ENCODE peak calls at places on chromosomes 3 and 15, in six cellular contexts. I is A549, G is body of pancreas, K is right lobe of liver, A is HepG2, H is upper lobe of left lung. B is an unnamed sample. For H3K4me1, the result is how much of the 10 kb centered on the place peaks cover.

GRCh38 chr3:74500257-74500656 is 114.2 kb downstream of the CNTN3 start:
- ATAC-seq in H (no peak), G (no peak), A (no peak), I (no peak), K (no peak), B (no peak)

GRCh38 chr3:52310861-52311566 is 5.1 kb upstream of the DNAH1 start:
- ATAC-seq in G (no peak), A (no peak), H (no peak), I (no peak), K (no peak), B (no peak)

GRCh38 chr15:67173015-67173414 is 81.4 kb downstream of the AAGAB start:
- ATAC-seq in G (no peak), K (no peak), I (no peak), H (no peak), A (no peak), B (no peak)

GRCh38 chr15:66178531-66178910 is 75.0 kb downstream of the MEGF11 start:
- ATAC-seq in I (no peak), G (no peak), K (no peak), H (no peak), A (no peak), B (no peak)

GRCh38 chr3:15756505-15756904 is 41.3 kb downstream of the ANKRD28 start:
- ATAC-seq in G (no peak), I (no peak), A (no peak), H (no peak), K (no peak), B (no peak)

GRCh38 chr15:34206016-34206415 is 3.9 kb downstream of the KATNBL1 start:
- ATAC-seq in I (no peak), G (no peak), H (no peak), A (no peak), K (no peak), B (no peak)

GRCh38 chr3:194867270-194867983 is 181.7 kb downstream of the FAM43A start:
- ATAC-seq in A (no peak), K (peak), I (no peak), G (peak), H (peak), B (peak)

GRCh38 chr15:74441248-74441939 is 7.6 kb upstream of the SEMA7A start:
- ATAC-seq in I (no peak), H (no peak), K (no peak), A (peak), G (no peak), B (no peak)

GRCh38 chr3:133926736-133927542 is 31.3 kb upstream of the RAB6B start:
- ATAC-seq in G (peak), K (peak), H (no peak), A (peak), I (peak), B (peak)

GRCh38 chr3:168087539-168087938 is 8.2 kb downstream of the GOLIM4 start:
- ATAC-seq in K (no peak), G (no peak), I (no peak), H (no peak), A (no peak), B (no peak)

GRCh38 chr3:132730891-132731580 is 8.8 kb upstream of the NPHP3 start:
- ATAC-seq in H (no peak), G (no peak), K (peak), A (peak), I (peak), B (no peak)

GRCh38 chr3:66021731-66022131 is 17.0 kb downstream of the MAGI1 start:
- ATAC-seq in G (peak), H (no peak), A (no peak), K (no peak), I (peak), B (no peak)

GRCh38 chr3:194985031-194985578 is 285.9 kb downstream of the XXYLT1 start:
- ATAC-seq in A (peak), I (no peak), G (peak), K (peak), H (peak), B (peak)

GRCh38 chr3:172046268-172046915 is 7.0 kb downstream of the FNDC3B start:
- ATAC-seq in K (no peak), I (no peak), H (no peak), G (no peak), A (no peak), B (no peak)

GRCh38 chr3:82240322-82240721 is 478.9 kb upstream of the GBE1 start:
- ATAC-seq in H (no peak), I (no peak), G (no peak), A (no peak), K (no peak), B (no peak)

GRCh38 chr3:103495186-103495585 is 1060.4 kb downstream of the ZPLD1 start:
- ATAC-seq in G (no peak), K (no peak), A (no peak), H (no peak), I (no peak), B (no peak)

GRCh38 chr3:135784557-135784956 is 181.0 kb upstream of the PPP2R3A start:
- ATAC-seq in K (peak), I (no peak), A (no peak), H (no peak), G (no peak), B (no peak)

GRCh38 chr3:10668077-10668476 is 148.0 kb upstream of the SLC6A11 start:
- ATAC-seq in G (no peak), A (no peak), H (no peak), I (no peak), K (no peak), B (no peak)

GRCh38 chr3:122728756-122729514 is 48.3 kb downstream of the PARP14 start:
- ATAC-seq in H (no peak), I (no peak), A (no peak), K (peak), G (no peak), B (no peak)

GRCh38 chr3:134030382-134030753 is 643 bp upstream of the SLCO2A1 start:
- ATAC-seq in H (no peak), K (no peak), G (no peak), I (no peak), A (peak), B (no peak)

GRCh38 chr15:63831041-63831440 is 2.7 kb downstream of the HERC1 start:
- ATAC-seq in G (no peak), H (no peak), I (no peak), K (no peak), A (no peak), B (no peak)
- H3K4me1 ChIP-seq in G (under half), H (under half), I (under half), K (under half), A (under half), B (under half)

GRCh38 chr3:49016414-49017228 is 1.8 kb downstream of the DALRD3 start:
- ATAC-seq in I (no peak), G (no peak), K (no peak), A (no peak), H (no peak), B (no peak)
- TF ChIP-seq POLR2A in I (no peak), G (no peak), K (no peak), A (peak), H (no peak), B (no peak)

DNA sequence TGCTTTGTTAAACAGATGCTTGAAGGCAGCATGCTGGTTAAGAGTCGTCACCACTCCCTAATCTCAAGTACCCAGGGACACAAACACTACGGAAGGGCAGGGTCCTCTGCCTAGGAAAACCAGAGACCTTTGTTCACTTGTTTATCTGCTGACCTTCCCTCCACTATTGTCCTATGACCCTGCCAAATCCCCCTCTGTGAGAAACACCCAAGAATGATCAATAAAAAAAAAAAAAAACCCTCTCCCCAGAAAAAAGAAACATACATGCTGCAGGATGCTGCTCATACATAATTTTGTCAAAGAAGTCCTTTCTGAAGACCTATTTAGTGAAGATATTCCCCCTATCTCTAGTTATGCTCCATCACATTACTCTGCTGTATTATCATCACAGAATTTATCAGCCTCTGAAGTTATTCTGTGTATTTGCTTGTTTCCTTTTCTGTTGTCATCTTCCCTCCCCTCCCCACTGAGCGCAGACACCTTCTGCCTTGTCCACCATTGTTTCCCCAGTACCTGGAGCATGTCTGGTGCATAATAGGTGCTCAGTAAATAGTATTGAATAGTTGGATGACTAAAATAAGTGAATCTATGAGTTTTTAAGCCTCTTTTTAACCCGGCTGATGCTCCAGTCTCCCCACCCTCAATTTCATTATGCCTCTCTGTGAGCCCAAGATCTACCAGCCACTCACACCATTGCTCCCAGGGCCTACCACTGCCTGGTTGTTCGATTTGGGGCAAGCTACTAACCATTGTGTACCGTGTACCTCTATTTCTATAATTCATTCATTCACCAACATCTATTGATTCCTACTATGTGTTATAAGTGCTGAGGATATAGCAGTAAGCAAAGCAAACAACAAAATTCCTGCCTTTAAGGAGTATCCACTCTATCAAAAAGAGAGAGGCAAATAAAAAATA is 4.0 kb upstream of the TM4SF1 start:
- ATAC-seq in G (no peak), H (no peak), K (no peak), I (no peak), A (peak), B (no peak)
- H3K4me1 ChIP-seq in G (half or more), H (under half), K (under half), I (half or more), A (half or more), B (under half)

DNA sequence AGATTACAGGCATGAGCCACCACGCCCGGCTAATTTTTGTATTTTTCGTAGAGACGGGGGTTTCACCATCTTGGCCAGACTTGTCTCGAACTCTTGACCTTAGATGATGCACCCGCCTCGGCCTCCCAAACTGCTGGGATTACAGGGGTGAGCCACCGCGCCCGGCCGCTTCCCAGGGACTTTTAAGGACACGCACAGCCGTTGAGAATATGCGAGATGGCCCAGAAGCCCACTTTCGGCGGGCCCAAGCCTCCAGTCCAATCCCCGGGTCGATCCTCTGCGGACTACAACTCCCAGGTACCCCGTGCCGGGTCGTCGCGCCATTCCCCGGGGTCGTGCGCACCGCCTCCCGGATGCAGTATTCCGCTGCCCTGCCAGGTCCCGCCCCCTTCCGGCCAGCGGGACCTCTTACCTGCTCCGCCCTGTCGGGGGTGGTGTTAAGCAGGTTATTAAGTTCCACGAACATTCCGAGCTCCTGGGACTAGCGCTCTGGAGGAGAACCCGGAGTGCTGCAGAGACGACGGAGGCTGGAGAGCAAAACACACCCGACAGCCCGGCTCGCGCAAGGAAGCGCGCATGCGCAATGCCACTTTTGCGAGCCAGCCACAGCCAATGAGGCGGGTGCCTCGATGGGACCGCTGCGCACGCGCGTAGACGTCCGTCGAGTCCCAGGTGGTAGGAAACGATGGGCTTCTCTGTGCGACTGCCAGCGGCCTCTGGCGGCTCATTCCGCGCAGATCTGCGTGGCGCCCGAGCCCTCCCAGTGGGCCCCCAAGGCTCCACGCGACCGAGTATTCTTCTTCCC is at the start of gene ELP6:
- ATAC-seq in H (peak), G (peak), K (peak), I (peak), A (peak), B (peak)
- TF ChIP-seq POLR2A in H (peak), G (peak), K (peak), I (peak), A (peak), B (peak)

GRCh38 chr3:152290374-152290773 is 21.6 kb downstream of the MBNL1 start:
- ATAC-seq in I (no peak), K (no peak), G (no peak), H (no peak), A (no peak), B (no peak)
- H3K4me1 ChIP-seq in I (under half), K (under half), G (under half), H (under half), A (under half), B (under half)

DNA sequence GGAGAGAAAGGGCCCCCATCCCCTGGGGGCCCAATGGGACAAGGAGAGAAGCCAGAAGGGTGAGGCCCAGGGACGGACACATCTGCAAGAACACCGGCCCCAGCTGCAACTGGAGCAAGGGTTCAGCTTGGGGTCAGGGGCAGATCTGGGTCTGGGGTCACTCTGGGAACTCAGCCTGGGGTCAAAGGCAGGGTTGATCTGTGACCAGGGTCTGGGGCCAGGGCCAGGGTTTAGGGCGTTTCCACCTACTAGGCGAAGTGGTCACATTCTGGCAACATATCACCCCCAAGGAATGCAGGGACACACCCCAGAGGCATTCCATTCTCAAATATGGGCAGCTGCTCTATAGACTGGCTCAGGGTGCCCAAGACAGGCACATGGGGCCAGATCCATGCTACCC is 9.0 kb downstream of the UROC1 start:
- ATAC-seq in A (no peak), H (no peak), I (no peak), K (no peak), G (no peak), B (no peak)
- TF ChIP-seq POLR2A in A (no peak), H (no peak), I (no peak), K (no peak), G (no peak), B (no peak)

GRCh38 chr15:77013786-77014136 is 18.8 kb downstream of the PSTPIP1 start:
- ATAC-seq in I (no peak), H (no peak), A (no peak), G (no peak), K (peak), B (no peak)
- H3K4me1 ChIP-seq in I (under half), H (under half), A (under half), G (under half), K (under half), B (under half)

DNA sequence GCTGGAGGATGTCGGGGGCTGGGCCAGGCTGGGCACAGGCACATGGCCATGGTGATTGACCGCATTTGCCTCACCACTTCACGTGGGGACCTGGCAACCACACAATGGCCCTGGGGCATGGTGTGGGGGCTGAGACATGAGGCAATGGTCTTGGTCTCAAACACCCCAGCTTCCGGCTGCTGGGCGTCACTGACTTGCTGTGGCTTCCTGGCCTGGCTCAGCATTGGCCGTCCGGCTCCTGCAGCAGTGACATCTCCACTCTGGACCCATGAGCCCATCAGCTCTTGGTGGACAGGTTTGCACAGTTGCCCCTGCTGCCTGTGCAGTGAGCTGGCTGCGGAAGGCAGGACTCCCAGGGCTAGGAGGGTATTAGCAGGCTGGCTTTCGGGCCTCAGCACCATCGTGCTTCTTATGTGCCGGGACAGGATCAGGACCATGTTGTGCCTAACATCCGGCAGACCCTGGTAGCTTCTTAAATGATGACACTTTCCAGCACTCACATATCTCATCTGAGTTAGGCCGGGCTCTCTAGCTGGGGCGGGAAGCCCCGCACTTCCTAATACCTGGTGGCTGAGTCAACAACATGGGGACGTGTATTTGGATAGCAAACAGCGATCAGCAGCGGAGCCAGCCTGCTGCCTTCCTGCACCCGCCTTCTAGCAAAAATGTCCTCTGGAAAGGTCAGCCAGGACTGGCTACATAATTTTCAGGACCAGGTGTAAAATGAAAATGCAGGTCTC is 34.1 kb downstream of the ZNF710 start:
- ATAC-seq in A (peak), G (peak), H (peak), K (peak), I (peak), B (peak)
- TF ChIP-seq POLR2A in A (no peak), G (peak), H (peak), K (peak), I (no peak), B (no peak)

GRCh38 chr3:128483657-128484403 is 9.2 kb downstream of the GATA2 start:
- ATAC-seq in I (no peak), G (no peak), H (no peak), A (no peak), K (no peak), B (no peak)

GRCh38 chr3:128481438-128481942 is 11.5 kb downstream of the GATA2 start:
- ATAC-seq in I (no peak), K (no peak), H (no peak), A (no peak), G (peak), B (peak)

GRCh38 chr3:128484404-128485282 is 8.4 kb downstream of the GATA2 start:
- ATAC-seq in H (no peak), G (no peak), A (no peak), K (no peak), I (no peak), B (no peak)

GRCh38 chr3:128482175-128482856 is 10.7 kb downstream of the GATA2 start:
- ATAC-seq in H (no peak), K (no peak), G (no peak), A (no peak), I (no peak), B (no peak)

DNA sequence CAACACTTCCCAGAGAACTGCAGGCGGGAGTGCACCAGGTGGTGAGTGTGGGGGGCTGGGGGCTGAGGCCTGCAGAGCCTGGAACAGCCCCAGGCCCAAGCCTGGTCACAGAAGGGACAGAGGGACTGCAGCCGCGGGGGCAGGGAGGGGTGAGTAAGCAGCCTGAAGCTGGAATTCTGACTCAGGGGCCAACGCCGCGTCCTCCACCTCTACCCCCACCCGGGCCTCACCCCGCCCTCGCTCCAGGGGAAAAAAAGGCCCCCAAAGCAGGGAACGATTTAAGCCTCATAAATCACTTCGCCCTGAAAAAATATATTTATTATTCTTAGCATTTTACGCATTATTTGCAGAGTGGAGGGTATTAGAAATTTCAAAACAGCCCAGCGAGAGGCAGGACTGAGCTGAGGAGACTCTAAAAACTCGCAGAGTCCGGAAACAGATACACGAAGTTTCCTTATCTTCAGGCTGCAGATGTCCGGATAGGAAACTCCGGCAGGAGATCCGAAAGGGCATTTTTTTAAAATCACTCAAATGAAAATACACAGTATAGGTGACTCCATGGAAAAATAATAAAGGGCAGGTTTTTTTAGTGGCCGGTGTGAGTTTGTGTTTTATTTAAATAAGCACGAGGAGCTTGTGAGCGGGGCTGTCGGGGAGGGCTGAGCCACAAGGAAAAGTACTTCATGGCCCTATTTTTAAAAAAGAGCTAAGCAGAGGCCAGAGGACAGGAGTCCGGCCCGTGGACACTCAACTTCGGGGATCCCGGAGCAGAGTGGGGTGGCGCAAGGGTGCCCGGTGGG is 9.9 kb downstream of the GATA2 start:
- ATAC-seq in K (peak), I (no peak), G (no peak), H (no peak), A (no peak), B (peak)
- H3K4me1 ChIP-seq in K (under half), I (under half), G (under half), H (under half), A (under half), B (under half)

DNA sequence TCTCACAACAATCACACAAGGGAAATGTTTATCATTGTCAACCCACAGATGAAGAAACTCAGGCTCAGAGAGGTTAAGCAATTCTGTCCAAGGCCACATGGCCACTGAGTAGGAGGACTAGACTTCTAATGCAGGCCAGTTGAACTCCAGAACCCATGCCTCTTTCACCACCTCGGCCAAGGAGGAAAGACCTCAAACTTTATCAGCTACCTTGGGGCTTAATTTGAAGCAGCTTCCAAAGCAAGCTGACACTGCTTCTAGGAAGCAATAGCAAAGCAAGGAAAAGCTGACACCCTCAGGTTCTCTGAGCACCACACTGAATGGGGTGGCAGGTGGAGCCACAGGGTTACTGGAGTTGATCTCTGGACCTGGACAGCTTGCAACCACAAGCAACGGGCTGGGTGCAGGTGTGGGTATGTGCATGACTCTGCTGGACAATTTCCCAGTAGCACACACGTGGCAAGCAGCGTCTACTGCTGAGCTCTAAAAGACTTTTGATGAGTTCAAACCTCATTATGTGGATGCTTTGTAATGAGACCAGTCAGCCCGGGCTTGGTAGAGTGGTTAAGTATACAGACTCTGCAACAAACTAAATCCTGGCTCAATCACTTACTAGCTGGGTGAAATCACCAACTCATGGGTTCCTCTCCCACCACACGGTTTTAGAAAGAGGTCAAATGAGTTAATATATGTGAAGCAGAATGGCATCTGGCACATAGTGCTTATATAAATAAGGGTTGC is 23.1 kb downstream of the CCNL1 start:
- ATAC-seq in H (peak), A (peak), K (peak), I (peak), G (peak), B (no peak)
- TF ChIP-seq POLR2A in H (no peak), A (peak), K (peak), I (no peak), G (peak), B (no peak)